ENCODE peak calls at places on chromosome 2, in six cellular contexts. D is stromal cell of bone marrow; B is CD8-positive, alpha-beta memory T cell; C is pons; F is posterior vena cava; R is nucleus accumbens. W is an unnamed sample.
A peak's percentile ranks its signal among the peaks of the same experiment; 100 is the strongest.

GRCh38 chr2:237699870-237700582 is 72.6 kb downstream of the LRRFIP1 start:
- DNase-seq in C (no peak), R (no peak), F (no peak), B (no peak), D (no peak), W (no peak)

GRCh38 chr2:46976556-46976955 is 61.0 kb upstream of the MCFD2 start:
- DNase-seq in C (no peak), B (no peak), D (no peak), F (no peak), R (no peak), W (no peak)

GRCh38 chr2:47414682-47415458 is 11.9 kb downstream of the MSH2 start:
- DNase-seq in B (no peak), C (no peak), D (no peak), F (no peak), R (no peak), W (no peak)

GRCh38 chr2:239220363-239220762 is 180.5 kb downstream of the HDAC4 start:
- DNase-seq in F (no peak), R (no peak), C (no peak), B (no peak), D (no peak), W (no peak)

GRCh38 chr2:150520887-150521664 is 33.6 kb upstream of the RND3 start:
- DNase-seq in F (no peak), R (no peak), D (peak; percentile 52), C (no peak), B (no peak), W (peak; percentile 75)

GRCh38 chr2:37417321-37417720 is 72.9 kb downstream of the QPCT start:
- DNase-seq in F (no peak), C (no peak), D (peak; percentile 70), B (no peak), R (no peak), W (peak; percentile 84)

GRCh38 chr2:227834423-227834822 is 20.8 kb downstream of the CCL20 start:
- DNase-seq in D (no peak), F (no peak), R (no peak), B (no peak), C (no peak), W (no peak)

GRCh38 chr2:12931211-12931844 is 214.6 kb downstream of the TRIB2 start:
- DNase-seq in B (no peak), D (no peak), F (no peak), C (peak; percentile 65), R (no peak), W (peak; percentile 62)

GRCh38 chr2:187900023-187900422 is 345.8 kb upstream of the TFPI start:
- DNase-seq in C (no peak), D (no peak), B (no peak), R (no peak), F (no peak), W (no peak)

GRCh38 chr2:74959106-74959751 is 786 bp downstream of the POLE4 start:
- DNase-seq in C (no peak), R (no peak), F (no peak), D (no peak), B (no peak), W (no peak)

GRCh38 chr2:240928476-240929363 is 22.6 kb downstream of the CROCC2 start:
- DNase-seq in R (no peak), C (no peak), B (no peak), D (no peak), F (peak; percentile 62), W (no peak)

GRCh38 chr2:226115102-226115831 is 684.4 kb downstream of the IRS1 start:
- DNase-seq in R (no peak), B (no peak), F (no peak), D (peak; percentile 94), C (no peak), W (peak; percentile 92)

GRCh38 chr2:38467768-38468463 is 90.8 kb upstream of the ATL2 start:
- DNase-seq in R (no peak), B (no peak), C (no peak), D (no peak), F (no peak), W (no peak)

GRCh38 chr2:186303091-186303490 is 183.0 kb upstream of the ZC3H15 start:
- DNase-seq in C (no peak), R (no peak), D (no peak), B (no peak), F (no peak), W (no peak)

GRCh38 chr2:219509780-219510511 is 4.3 kb upstream of the ASIC4 start:
- DNase-seq in D (no peak), B (peak; percentile 25), R (peak; percentile 34), F (no peak), C (peak; percentile 49), W (peak; percentile 33)

GRCh38 chr2:26846334-26846863 is 1.5 kb upstream of the DPYSL5 start:
- DNase-seq in C (peak; percentile 90), F (peak; percentile 90), B (peak; percentile 18), R (peak; percentile 71), D (peak; percentile 46), W (peak; percentile 72)

GRCh38 chr2:233241803-233242202 is 9.7 kb upstream of the ATG16L1 start:
- DNase-seq in F (no peak), B (no peak), D (no peak), C (no peak), R (no peak), W (no peak)

GRCh38 chr2:182862003-182862402 is 4.4 kb downstream of the FRZB start:
- DNase-seq in R (no peak), C (no peak), D (no peak), F (no peak), B (no peak), W (no peak)

GRCh38 chr2:85847051-85847588 is 41.7 kb downstream of the ST3GAL5 start:
- DNase-seq in D (no peak), R (no peak), F (no peak), B (no peak), C (no peak), W (no peak)

GRCh38 chr2:19361325-19361990 is 3.0 kb upstream of the OSR1 start:
- DNase-seq in D (no peak), R (no peak), B (peak; percentile 29), F (peak; percentile 88), C (no peak), W (no peak)

GRCh38 chr2:105584437-105585010 is 160.2 kb upstream of the NCK2 start:
- DNase-seq in R (no peak), C (no peak), D (no peak), F (no peak), B (no peak), W (no peak)

GRCh38 chr2:215866594-215866993 is 146.8 kb downstream of the MREG start:
- DNase-seq in B (no peak), C (no peak), D (no peak), F (no peak), R (no peak), W (no peak)